ENCODE peak calls at places on chromosomes 5 and 9, in nine cellular contexts. T, Y, K, F, P, J, O, A and G are unnamed samples.

GRCh38 chr5:99191181-99191775 is 262.5 kb upstream of the CHD1 start:
- DNase-seq in T (no peak), Y (no peak), K (peak), F (no peak), P (peak), J (no peak), O (no peak), A (no peak), G (no peak)

GRCh38 chr9:81621785-81622243 is 67.5 kb downstream of the TLE1 start:
- DNase-seq in T (no peak), Y (no peak), K (no peak), F (no peak), P (no peak), J (no peak), O (no peak), A (no peak), G (no peak)

GRCh38 chr9:120441446-120442279 is 138.3 kb downstream of the CDK5RAP2 start:
- DNase-seq in T (no peak), Y (no peak), K (peak), F (no peak), P (peak), J (no peak), O (no peak), A (no peak), G (no peak)

GRCh38 chr9:38141751-38142150 is 72.7 kb upstream of the SHB start:
- DNase-seq in T (no peak), Y (no peak), K (peak), F (no peak), P (peak), J (no peak), O (no peak), A (no peak), G (no peak)

GRCh38 chr9:132499251-132499650 is 83.2 kb upstream of the BARHL1 start:
- DNase-seq in T (no peak), Y (no peak), K (no peak), F (no peak), P (no peak), J (no peak), O (no peak), A (no peak), G (no peak)

GRCh38 chr9:38214441-38214840 is 145.4 kb upstream of the SHB start:
- DNase-seq in T (no peak), Y (no peak), K (no peak), F (no peak), P (no peak), J (no peak), O (no peak), A (no peak), G (no peak)

GRCh38 chr5:37197340-37198050 is 51.7 kb downstream of the CPLANE1 start:
- DNase-seq in T (no peak), Y (no peak), K (peak), F (no peak), P (no peak), J (no peak), O (no peak), A (peak), G (no peak)

GRCh38 chr5:5387192-5387591 is 35.3 kb upstream of the ICE1 start:
- DNase-seq in T (no peak), Y (no peak), K (no peak), F (no peak), P (peak), J (no peak), O (no peak), A (no peak), G (no peak)

GRCh38 chr9:137032893-137033292 is 1.0 kb upstream of the FUT7 start:
- DNase-seq in T (no peak), Y (no peak), K (no peak), F (no peak), P (no peak), J (no peak), O (no peak), A (no peak), G (no peak)

GRCh38 chr5:132298305-132298704 is 4.1 kb downstream of the SLC22A4 start:
- DNase-seq in T (no peak), Y (no peak), K (no peak), F (no peak), P (no peak), J (no peak), O (no peak), A (no peak), G (no peak)

GRCh38 chr5:75931175-75931574 is 152.0 kb upstream of the SV2C start:
- DNase-seq in T (no peak), Y (no peak), K (no peak), F (no peak), P (no peak), J (no peak), O (no peak), A (no peak), G (no peak)

GRCh38 chr5:77103457-77103856 is 16.4 kb upstream of the ZBED3 start:
- DNase-seq in T (no peak), Y (no peak), K (no peak), F (no peak), P (no peak), J (no peak), O (no peak), A (no peak), G (no peak)

GRCh38 chr5:141040093-141040762 is 10.9 kb upstream of the PCDHB1 start:
- DNase-seq in T (no peak), Y (peak), K (peak), F (peak), P (no peak), J (no peak), O (no peak), A (no peak), G (no peak)

GRCh38 chr9:134656334-134657034 is 14.9 kb downstream of the COL5A1 start:
- DNase-seq in T (no peak), Y (peak), K (no peak), F (no peak), P (no peak), J (no peak), O (no peak), A (no peak), G (no peak)

GRCh38 chr9:26695010-26695601 is 197.5 kb downstream of the CAAP1 start:
- DNase-seq in T (no peak), Y (no peak), K (no peak), F (no peak), P (no peak), J (no peak), O (no peak), A (no peak), G (no peak)

GRCh38 chr5:109936091-109936490 is 246.4 kb downstream of the MAN2A1 start:
- DNase-seq in T (no peak), Y (no peak), K (no peak), F (no peak), P (no peak), J (no peak), O (no peak), A (no peak), G (no peak)

GRCh38 chr9:94952553-94953373 is 226.3 kb downstream of the AOPEP start:
- DNase-seq in T (no peak), Y (no peak), K (no peak), F (no peak), P (no peak), J (no peak), O (no peak), A (peak), G (no peak)

GRCh38 chr5:10306806-10307205 is 896 bp downstream of the CMBL start:
- DNase-seq in T (no peak), Y (no peak), K (no peak), F (no peak), P (no peak), J (no peak), O (no peak), A (no peak), G (no peak)

GRCh38 chr5:154884424-154884823 is 26.0 kb downstream of the CNOT8 start:
- DNase-seq in T (no peak), Y (no peak), K (no peak), F (no peak), P (no peak), J (no peak), O (no peak), A (no peak), G (no peak)

GRCh38 chr5:32083981-32084430 is 90.1 kb downstream of the GOLPH3 start:
- DNase-seq in T (no peak), Y (no peak), K (no peak), F (no peak), P (no peak), J (no peak), O (no peak), A (no peak), G (no peak)

GRCh38 chr5:32531885-32532520 is 53.4 kb upstream of the SUB1 start:
- DNase-seq in T (no peak), Y (no peak), K (peak), F (no peak), P (peak), J (no peak), O (no peak), A (peak), G (peak)

GRCh38 chr5:165334186-165334585 is 1828.8 kb downstream of the MAT2B start:
- DNase-seq in T (no peak), Y (no peak), K (no peak), F (no peak), P (peak), J (no peak), O (no peak), A (no peak), G (no peak)

GRCh38 chr5:148060309-148060708 is 3.5 kb upstream of the SPINK5 start:
- DNase-seq in T (no peak), Y (no peak), K (no peak), F (no peak), P (no peak), J (no peak), O (no peak), A (no peak), G (no peak)

GRCh38 chr5:155466851-155467250 is 453.3 kb downstream of the KIF4B start:
- DNase-seq in T (no peak), Y (no peak), K (no peak), F (no peak), P (no peak), J (no peak), O (no peak), A (no peak), G (no peak)

GRCh38 chr5:80959768-80960442 is at the start of gene RASGRF2:
- DNase-seq in T (no peak), Y (peak), K (peak), F (peak), P (peak), J (peak), O (peak), A (peak), G (peak)